ENCODE peak calls at places on chromosomes 13 and 19, in ten cellular contexts. N is colonic mucosa; F is aorta; K is CD8-positive, alpha-beta T cell; T is tibial nerve; C is SK-N-SH; R is IMR-90; H is cardiac muscle cell; Y is A549; L is fibroblast of lung. A is an unnamed sample.

GRCh38 chr13:54185785-54186184 is 1157.2 kb downstream of the OLFM4 start:
- DNase-seq in N (no peak), F (no peak), K (no peak), T (no peak), C (no peak), R (no peak), H (peak; percentile 48), Y (no peak), L (no peak), A (no peak)

GRCh38 chr19:10270180-10270615 is 722 bp upstream of the ICAM1 start:
- DNase-seq in N (peak; percentile 67), F (peak; percentile 91), K (peak; percentile 74), T (peak; percentile 46), C (peak; percentile 39), R (no peak), H (no peak), Y (no peak), L (no peak), A (peak; percentile 62)

GRCh38 chr13:36997716-36998427 is 1.3 kb downstream of the ALG5 start:
- DNase-seq in N (no peak), F (no peak), K (no peak), T (no peak), C (no peak), R (peak; percentile 23), H (no peak), Y (no peak), L (peak; percentile 11), A (no peak)

GRCh38 chr13:47564041-47564440 is 437.0 kb downstream of the SUCLA2 start:
- DNase-seq in N (no peak), F (no peak), K (no peak), T (no peak), C (no peak), R (no peak), H (no peak), Y (no peak), L (no peak), A (no peak)

GRCh38 chr13:41332829-41333228 is 21.8 kb downstream of the NAA16 start:
- DNase-seq in N (no peak), F (no peak), K (no peak), T (no peak), C (no peak), R (no peak), H (no peak), Y (no peak), L (no peak), A (no peak)

GRCh38 chr13:20195846-20196245 is 3.1 kb upstream of the GJB2 start:
- DNase-seq in N (no peak), F (no peak), K (no peak), T (no peak), C (no peak), R (no peak), H (no peak), Y (no peak), L (no peak), A (no peak)

GRCh38 chr13:41017744-41018582 is 1.2 kb downstream of the ELF1 start:
- DNase-seq in N (no peak), F (no peak), K (no peak), T (no peak), C (no peak), R (peak; percentile 19), H (no peak), Y (peak; percentile 58), L (no peak), A (no peak)

GRCh38 chr13:105370011-105370645 is 1165.3 kb downstream of the EFNB2 start:
- DNase-seq in N (no peak), F (no peak), K (no peak), T (no peak), C (no peak), R (no peak), H (no peak), Y (no peak), L (peak; percentile 30), A (no peak)

GRCh38 chr13:112719016-112719415 is 29.2 kb downstream of the ATP11A start:
- DNase-seq in N (no peak), F (no peak), K (no peak), T (no peak), C (no peak), R (peak; percentile 61), H (no peak), Y (no peak), L (peak; percentile 79), A (no peak)

GRCh38 chr13:100443998-100444328 is 144.6 kb downstream of the GGACT start:
- DNase-seq in N (no peak), F (no peak), K (no peak), T (no peak), C (no peak), R (no peak), H (no peak), Y (no peak), L (peak; percentile 38), A (no peak)

GRCh38 chr19:55690109-55690768 is 15.2 kb downstream of the EPN1 start:
- DNase-seq in N (no peak), F (no peak), K (no peak), T (no peak), C (no peak), R (no peak), H (no peak), Y (no peak), L (no peak), A (no peak)

GRCh38 chr13:44048326-44048725 is 168.6 kb downstream of the LACC1 start:
- DNase-seq in N (no peak), F (no peak), K (no peak), T (no peak), C (no peak), R (no peak), H (no peak), Y (no peak), L (no peak), A (no peak)

GRCh38 chr13:48576448-48576993 is 43.6 kb upstream of the RCBTB2 start:
- DNase-seq in N (no peak), F (no peak), K (no peak), T (no peak), C (no peak), R (no peak), H (no peak), Y (no peak), L (no peak), A (no peak)

GRCh38 chr19:56873493-56873892 is 33.0 kb upstream of the PEG3 start:
- DNase-seq in N (no peak), F (no peak), K (no peak), T (no peak), C (no peak), R (no peak), H (no peak), Y (no peak), L (no peak), A (no peak)

GRCh38 chr13:71759506-71760225 is 107.3 kb downstream of the DACH1 start:
- DNase-seq in N (no peak), F (no peak), K (no peak), T (no peak), C (no peak), R (no peak), H (no peak), Y (no peak), L (peak; percentile 47), A (no peak)

DNA sequence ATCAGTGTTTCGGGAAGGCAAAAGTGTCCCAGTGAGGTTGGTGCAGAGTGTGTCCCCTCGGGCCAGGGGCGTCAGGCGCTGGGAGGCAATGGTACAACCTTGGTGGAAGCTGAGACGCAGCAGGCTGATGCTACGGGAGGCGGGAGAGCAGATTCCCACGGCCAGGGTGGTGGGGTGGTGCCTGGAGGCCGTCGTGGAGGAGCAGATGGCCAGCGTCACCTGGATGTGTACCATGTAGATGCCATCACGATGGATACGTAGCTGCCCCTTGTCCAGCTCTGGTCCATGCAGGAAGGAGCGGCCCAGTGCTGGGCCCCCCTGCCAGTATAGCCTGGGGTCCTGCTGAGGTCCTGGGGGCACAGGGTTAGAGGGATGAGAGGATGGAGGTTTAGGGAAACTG is 4.9 kb downstream of the CD70 start:
- DNase-seq in N (no peak), F (no peak), K (no peak), T (no peak), C (no peak), R (no peak), H (no peak), Y (no peak), L (no peak), A (no peak)
- H3K4me1 ChIP-seq in N (no peaks in the 10 kb centered on the region), F (no peaks in the 10 kb centered on the region), K (peaks cover 42% of the 10 kb centered on the region), T (no peaks in the 10 kb centered on the region), C (no peaks in the 10 kb centered on the region), R (no peaks in the 10 kb centered on the region), H (peaks cover 6% of the 10 kb centered on the region), Y (peaks cover 6% of the 10 kb centered on the region), L (no peaks in the 10 kb centered on the region), A (peaks cover 47% of the 10 kb centered on the region)

GRCh38 chr19:13981988-13982501 is 24.1 kb downstream of the RFX1 start:
- DNase-seq in N (no peak), F (no peak), K (no peak), T (no peak), C (no peak), R (no peak), H (no peak), Y (no peak), L (no peak), A (no peak)
- H3K4me1 ChIP-seq in N (peaks cover 7% of the 10 kb centered on the region), F (no peaks in the 10 kb centered on the region), K (peaks cover 76% of the 10 kb centered on the region), T (peaks cover 13% of the 10 kb centered on the region), C (peaks cover 13% of the 10 kb centered on the region), R (peaks cover 8% of the 10 kb centered on the region), H (peaks cover 20% of the 10 kb centered on the region), Y (no peaks in the 10 kb centered on the region), L (peaks cover 7% of the 10 kb centered on the region), A (peaks cover 54% of the 10 kb centered on the region)

GRCh38 chr19:44908836-44909201 is 3.2 kb downstream of the APOE start:
- DNase-seq in N (no peak), F (no peak), K (no peak), T (no peak), C (peak; percentile 21), R (no peak), H (no peak), Y (no peak), L (no peak), A (no peak)

GRCh38 chr19:44907613-44908012 is 2.0 kb downstream of the APOE start:
- DNase-seq in N (no peak), F (no peak), K (no peak), T (no peak), C (peak; percentile 8), R (no peak), H (no peak), Y (no peak), L (no peak), A (no peak)

GRCh38 chr19:44909775-44910174 is 4.2 kb downstream of the APOE start:
- DNase-seq in N (no peak), F (no peak), K (no peak), T (no peak), C (no peak), R (no peak), H (no peak), Y (no peak), L (no peak), A (no peak)

GRCh38 chr19:44908074-44908835 is 2.7 kb downstream of the APOE start:
- DNase-seq in N (no peak), F (no peak), K (no peak), T (no peak), C (peak; percentile 9), R (no peak), H (no peak), Y (no peak), L (no peak), A (no peak)

GRCh38 chr19:44912854-44913253 is 1.6 kb upstream of the APOC1 start:
- DNase-seq in N (no peak), F (no peak), K (no peak), T (no peak), C (no peak), R (no peak), H (no peak), Y (no peak), L (no peak), A (no peak)
- H3K4me1 ChIP-seq in N (no peaks in the 10 kb centered on the region), F (no peaks in the 10 kb centered on the region), K (peaks cover 7% of the 10 kb centered on the region), T (peaks cover 26% of the 10 kb centered on the region), C (peaks cover 4% of the 10 kb centered on the region), R (peaks cover 12% of the 10 kb centered on the region), H (peaks cover 4% of the 10 kb centered on the region), Y (peaks cover 36% of the 10 kb centered on the region), L (peaks cover 6% of the 10 kb centered on the region), A (peaks cover 6% of the 10 kb centered on the region)

GRCh38 chr13:68380041-68380973 is 1150.2 kb upstream of the PCDH9 start:
- DNase-seq in N (no peak), F (no peak), K (no peak), T (no peak), C (no peak), R (no peak), H (no peak), Y (no peak), L (no peak), A (no peak)
- H3K4me1 ChIP-seq in N (no peaks in the 10 kb centered on the region), F (no peaks in the 10 kb centered on the region), K (no peaks in the 10 kb centered on the region), T (no peaks in the 10 kb centered on the region), C (no peaks in the 10 kb centered on the region), R (no peaks in the 10 kb centered on the region), H (no peaks in the 10 kb centered on the region), Y (no peaks in the 10 kb centered on the region), L (no peaks in the 10 kb centered on the region), A (no peaks in the 10 kb centered on the region)